ENCODE peak calls at places on chromosomes 13 and 19, in nine cellular contexts. C, X, K, Z, M, J, W, T and D are unnamed samples.
A peak's percentile ranks its signal among the peaks of the same experiment; 100 is the strongest.

GRCh38 chr13:75195479-75196111 is 286.4 kb downstream of the TBC1D4 start:
- DNase-seq in X (no peak), C (no peak), T (no peak), J (no peak), Z (no peak), M (no peak), W (no peak), K (no peak), D (no peak)

GRCh38 chr19:48741222-48741999 is 1.0 kb upstream of the RASIP1 start:
- DNase-seq in X (no peak), Z (peak; percentile 32), C (no peak), M (no peak), W (peak; percentile 43), K (no peak), J (no peak), T (no peak), D (no peak)

GRCh38 chr19:39710333-39710890 is 6.1 kb downstream of the LGALS14 start:
- DNase-seq in Z (no peak), W (no peak), M (no peak), T (no peak), K (no peak), C (no peak), J (no peak), X (no peak), D (no peak)

GRCh38 chr19:5674734-5675133 is 5.6 kb downstream of the MICOS13 start:
- DNase-seq in K (no peak), J (no peak), X (no peak), Z (no peak), W (no peak), M (no peak), T (peak; percentile 23), C (no peak), D (no peak)

GRCh38 chr19:41298327-41298964 is 11.5 kb upstream of the CCDC97 start:
- DNase-seq in C (peak; percentile 17), X (no peak), J (no peak), W (no peak), T (no peak), K (no peak), M (no peak), Z (no peak), D (no peak)

GRCh38 chr19:4198467-4199126 is 16.1 kb downstream of the ANKRD24 start:
- DNase-seq in Z (no peak), J (no peak), W (no peak), K (no peak), M (no peak), T (no peak), X (no peak), C (no peak), D (no peak)

GRCh38 chr13:53405616-53406015 is 377.0 kb downstream of the OLFM4 start:
- DNase-seq in M (peak; percentile 60), W (no peak), C (no peak), J (no peak), X (no peak), T (no peak), K (no peak), Z (no peak), D (no peak)

GRCh38 chr13:47846886-47847285 is 154.2 kb downstream of the SUCLA2 start:
- DNase-seq in T (no peak), Z (no peak), K (no peak), W (no peak), C (no peak), M (no peak), J (no peak), X (no peak), D (no peak)